ENCODE peak calls at places on chromosomes 2 and 18, in seven cellular contexts. W is HCT116, L is GM23338, O is neural progenitor cell, R is PC-3, V is hepatocyte, X is MM.1S. A is an unnamed sample. For H4K20me1, the result is how much of the 10 kb centered on the place peaks cover.

GRCh38 chr2:170554278-170554955 is 160.7 kb upstream of the SP5 start:
- DNase-seq in W (no peak), L (no peak), O (no peak), R (peak), V (no peak), X (no peak), A (peak)

GRCh38 chr2:235000426-235001236 is 48.8 kb downstream of the SH3BP4 start:
- DNase-seq in W (no peak), L (no peak), O (no peak), R (no peak), V (peak), X (no peak), A (no peak)

GRCh38 chr18:26056291-26056690 is 34.1 kb downstream of the SS18 start:
- DNase-seq in W (no peak), L (no peak), O (no peak), R (no peak), V (no peak), X (no peak), A (peak)

GRCh38 chr2:203998195-203998804 is 61.7 kb downstream of the ICOS start:
- DNase-seq in W (no peak), L (no peak), O (no peak), R (peak), V (no peak), X (no peak), A (peak)

GRCh38 chr2:94996401-94997100 is 29.0 kb upstream of the MAL start:
- DNase-seq in W (no peak), L (no peak), O (no peak), R (no peak), V (no peak), X (no peak), A (no peak)

GRCh38 chr2:62309465-62310091 is 113.7 kb downstream of the B3GNT2 start:
- DNase-seq in W (no peak), L (peak), O (no peak), R (no peak), V (no peak), X (no peak), A (no peak)

GRCh38 chr18:48228301-48228715 is 180.9 kb downstream of the ZBTB7C start:
- DNase-seq in W (no peak), L (no peak), O (no peak), R (peak), V (no peak), X (no peak), A (peak)

GRCh38 chr2:239121600-239122012 is 273.7 kb downstream of the TWIST2 start:
- DNase-seq in W (no peak), L (no peak), O (no peak), R (no peak), V (no peak), X (no peak), A (no peak)

GRCh38 chr2:101753720-101754490 is 56.4 kb downstream of the MAP4K4 start:
- DNase-seq in W (no peak), L (no peak), O (no peak), R (no peak), V (no peak), X (no peak), A (no peak)

GRCh38 chr18:28063181-28063790 is 113.6 kb downstream of the CDH2 start:
- DNase-seq in W (no peak), L (no peak), O (no peak), R (no peak), V (no peak), X (no peak), A (peak)

GRCh38 chr2:68709421-68709911 is 25.1 kb upstream of the ARHGAP25 start:
- DNase-seq in W (peak), L (peak), O (peak), R (peak), V (peak), X (peak), A (peak)

GRCh38 chr2:109435066-109435690 is 178.6 kb downstream of the SEPTIN10 start:
- DNase-seq in W (no peak), L (no peak), O (no peak), R (no peak), V (no peak), X (no peak), A (no peak)

GRCh38 chr2:3913252-3913651 is 209.9 kb downstream of the DCDC2C start:
- DNase-seq in W (no peak), L (no peak), O (no peak), R (no peak), V (no peak), X (no peak), A (no peak)

GRCh38 chr2:68791914-68792313 is 57.3 kb downstream of the ARHGAP25 start:
- DNase-seq in W (no peak), L (no peak), O (no peak), R (no peak), V (no peak), X (no peak), A (no peak)

GRCh38 chr2:98008415-98008814 is 12.7 kb upstream of the TMEM131 start:
- DNase-seq in W (no peak), L (no peak), O (no peak), R (no peak), V (no peak), X (no peak), A (no peak)

GRCh38 chr2:216151313-216152030 is 42.3 kb downstream of the XRCC5 start:
- DNase-seq in W (no peak), L (no peak), O (no peak), R (no peak), V (no peak), X (no peak), A (peak)

GRCh38 chr2:179655627-179656026 is 205.8 kb downstream of the ZNF385B start:
- DNase-seq in W (no peak), L (no peak), O (no peak), R (peak), V (no peak), X (no peak), A (peak)

GRCh38 chr2:9638532-9638931 is 7.7 kb upstream of the YWHAQ start:
- DNase-seq in W (peak), L (no peak), O (no peak), R (peak), V (peak), X (no peak), A (peak)

GRCh38 chr18:31651369-31651768 is 33.0 kb downstream of the B4GALT6 start:
- DNase-seq in W (no peak), L (no peak), O (no peak), R (no peak), V (no peak), X (no peak), A (no peak)

GRCh38 chr2:225429718-225430117 is 30.2 kb downstream of the NYAP2 start:
- DNase-seq in W (no peak), L (peak), O (no peak), R (no peak), V (peak), X (no peak), A (peak)

GRCh38 chr18:79637921-79638855 is 41.4 kb upstream of the CTDP1 start:
- DNase-seq in W (no peak), L (peak), O (no peak), R (no peak), V (no peak), X (no peak), A (peak)
- TF ChIP-seq EZH2 in W (no peak), L (no peak), O (no peak), R (no peak), V (no peak), X (no peak), A (no peak)

DNA sequence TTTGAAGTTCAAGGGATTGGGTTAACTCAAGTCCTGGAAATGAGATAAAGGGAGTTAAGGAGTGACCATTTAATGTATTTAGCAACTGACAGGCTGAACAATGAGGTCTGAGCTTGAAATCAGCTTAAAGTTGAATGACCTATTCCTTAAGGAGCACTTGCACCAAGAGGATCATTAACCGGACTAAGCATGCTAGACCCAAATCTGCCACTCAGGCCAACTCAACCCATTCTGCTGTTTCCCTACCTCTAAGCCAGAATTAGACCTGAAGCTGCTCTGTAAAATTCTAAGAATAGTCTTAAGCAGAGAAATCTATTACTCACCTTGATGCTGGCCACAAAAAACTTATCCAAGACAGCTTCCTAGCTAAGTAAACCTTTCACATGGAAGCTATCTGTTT is 59.8 kb downstream of the SPRED2 start:
- DNase-seq in W (no peak), L (no peak), O (no peak), R (peak), V (no peak), X (no peak), A (no peak)
- H4K20me1 ChIP-seq in W (under half), L (under half), O (half or more), R (under half), V (under half), X (under half), A (under half)

DNA sequence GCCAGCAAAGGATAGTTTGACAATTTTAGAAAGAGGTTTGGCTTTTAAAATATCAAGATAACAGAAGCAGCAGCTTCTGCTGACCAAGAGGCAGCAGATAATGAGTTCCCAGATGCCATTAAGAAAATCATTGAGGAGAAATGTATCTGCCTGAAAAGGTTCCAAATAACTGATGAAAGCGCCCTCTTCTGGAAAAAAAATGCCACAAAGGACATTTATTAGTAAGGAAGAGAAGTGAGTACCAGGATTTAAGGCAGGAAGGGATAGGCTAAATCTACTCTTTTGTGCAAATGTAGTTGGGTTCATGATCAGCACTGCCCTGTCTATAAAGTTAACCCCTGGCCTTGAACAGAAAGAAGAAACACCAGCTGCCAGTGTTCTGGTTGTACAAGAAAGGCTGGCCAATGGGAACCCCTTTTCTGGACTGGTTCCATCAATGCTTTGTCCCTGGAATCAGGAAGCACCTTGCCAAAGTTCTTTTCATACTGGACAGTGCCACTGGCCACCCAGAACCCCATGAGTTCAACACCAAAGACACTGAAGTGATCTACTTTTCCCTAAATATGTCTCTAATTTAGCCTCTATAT is 40.6 kb downstream of the DHX57 start:
- DNase-seq in W (peak), L (peak), O (peak), R (peak), V (peak), X (peak), A (peak)
- TF ChIP-seq EZH2phosphoT487 in W (no peak), L (no peak), O (no peak), R (no peak), V (no peak), X (no peak), A (no peak)

DNA sequence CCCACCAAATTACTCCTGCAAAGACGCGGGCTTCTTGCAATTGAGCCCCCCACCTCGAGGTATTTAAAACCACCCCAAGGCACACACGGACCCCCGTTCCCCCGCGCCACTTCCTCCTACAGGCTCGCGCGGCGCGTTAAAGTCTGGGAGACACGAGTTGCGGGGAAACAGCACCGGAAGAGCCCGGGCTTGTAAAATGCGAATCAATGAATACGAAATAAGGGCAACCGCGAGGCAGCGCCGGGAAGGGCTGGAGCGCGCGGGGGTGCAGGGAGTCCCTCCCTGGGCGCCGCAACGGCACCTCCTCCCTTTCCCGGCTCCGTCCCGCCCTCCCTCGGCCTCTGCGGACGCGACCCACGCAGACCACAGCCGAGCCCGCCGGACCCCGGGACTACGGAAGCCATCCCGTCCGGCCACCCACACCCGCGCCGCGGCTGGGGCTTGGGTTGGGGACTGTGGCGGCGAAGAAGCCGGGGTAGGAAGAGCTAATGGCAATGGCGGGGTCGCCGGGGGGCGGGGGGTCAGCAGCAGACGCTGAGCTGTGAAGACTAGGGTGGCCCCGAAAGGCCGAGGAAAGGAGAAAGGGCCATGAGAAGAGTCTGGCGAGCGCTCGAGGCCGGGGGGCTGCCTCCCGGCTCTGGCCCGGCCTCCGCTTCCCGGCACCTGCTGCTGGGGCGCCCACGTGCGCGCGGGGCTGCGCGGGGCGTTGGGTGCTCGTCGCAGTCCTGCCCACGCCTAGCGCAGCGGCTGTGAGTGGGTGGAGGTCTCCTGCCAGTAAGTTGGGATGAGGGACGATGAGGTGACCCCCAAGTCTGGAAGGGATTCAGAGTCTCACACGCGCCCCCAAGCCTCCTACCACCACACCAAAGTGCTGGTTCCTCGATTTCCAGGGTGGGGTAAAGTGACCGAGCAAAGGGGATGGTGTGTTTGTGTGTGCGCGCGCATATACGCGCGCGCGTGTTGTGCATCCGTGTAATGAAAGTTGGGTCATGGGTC is 1.2 kb upstream of the NETO1 start:
- DNase-seq in W (no peak), L (peak), O (peak), R (no peak), V (no peak), X (no peak), A (no peak)
- TF ChIP-seq EZH2 in W (no peak), L (peak), O (peak), R (no peak), V (peak), X (no peak), A (no peak)

GRCh38 chr2:105812180-105813044 is 67.7 kb downstream of the NCK2 start:
- DNase-seq in W (no peak), L (no peak), O (peak), R (no peak), V (peak), X (peak), A (peak)
- H4K20me1 ChIP-seq in W (under half), L (under half), O (half or more), R (under half), V (half or more), X (under half), A (under half)

GRCh38 chr2:201900362-201900761 is 94.0 kb downstream of the CDK15 start:
- DNase-seq in W (no peak), L (no peak), O (no peak), R (peak), V (no peak), X (peak), A (peak)
- TF ChIP-seq EZH2phosphoT487 in W (no peak), L (no peak), O (no peak), R (no peak), V (no peak), X (no peak), A (no peak)

GRCh38 chr18:21634588-21635199 is 22.6 kb downstream of the SNRPD1 start:
- DNase-seq in W (no peak), L (no peak), O (no peak), R (no peak), V (no peak), X (no peak), A (no peak)

GRCh38 chr18:21629089-21629832 is 17.1 kb downstream of the SNRPD1 start:
- DNase-seq in W (no peak), L (no peak), O (no peak), R (no peak), V (no peak), X (no peak), A (no peak)

GRCh38 chr18:21636769-21637168 is 24.7 kb downstream of the SNRPD1 start:
- DNase-seq in W (no peak), L (no peak), O (no peak), R (peak), V (no peak), X (no peak), A (peak)

DNA sequence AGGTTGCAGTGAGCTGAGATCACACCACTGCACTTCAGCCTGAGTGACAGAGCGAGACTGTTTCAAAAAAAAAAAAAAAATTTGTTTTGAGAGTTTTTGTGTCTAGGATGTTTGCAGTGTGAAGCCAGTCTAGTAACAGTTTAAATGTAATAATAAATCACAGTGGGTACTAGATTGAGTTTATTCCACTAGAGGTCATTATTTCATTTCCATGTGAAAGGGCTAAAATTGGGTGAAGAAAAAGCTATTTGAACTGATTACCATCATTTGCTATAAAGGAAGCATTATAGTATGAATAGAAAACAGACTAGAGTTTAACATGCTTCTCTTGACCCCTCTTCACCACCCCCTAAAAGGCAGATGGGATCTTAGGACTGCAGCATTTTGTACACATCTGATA is 20.3 kb downstream of the SNRPD1 start:
- DNase-seq in W (no peak), L (no peak), O (no peak), R (peak), V (no peak), X (no peak), A (no peak)
- TF ChIP-seq EZH2 in W (no peak), L (no peak), O (no peak), R (no peak), V (no peak), X (no peak), A (no peak)